ENCODE peak calls at places on chromosomes 12 and 14, in nine cellular contexts. N, L, P, M, O, R, I, A and E are unnamed samples.

GRCh38 chr14:70708717-70709570 is 67.2 kb downstream of the TTC9 start:
- DNase-seq in N (no peak), L (no peak), P (no peak), M (no peak), O (no peak), R (no peak), I (no peak), A (no peak), E (no peak)

GRCh38 chr14:75980856-75981255 is 939 bp downstream of the TGFB3 start:
- DNase-seq in N (no peak), L (no peak), P (peak), M (no peak), O (no peak), R (no peak), I (no peak), A (no peak), E (no peak)

GRCh38 chr14:65277580-65278270 is 134.8 kb upstream of the FUT8 start:
- DNase-seq in N (no peak), L (no peak), P (no peak), M (no peak), O (no peak), R (no peak), I (peak), A (no peak), E (no peak)

GRCh38 chr12:124172646-124173045 is 122.2 kb upstream of the RFLNA start:
- DNase-seq in N (peak), L (no peak), P (no peak), M (no peak), O (no peak), R (no peak), I (no peak), A (no peak), E (no peak)

GRCh38 chr12:31324845-31325523 is 966 bp downstream of the SINHCAF start:
- DNase-seq in N (peak), L (peak), P (peak), M (peak), O (no peak), R (peak), I (no peak), A (peak), E (peak)

GRCh38 chr12:58563621-58564020 is 356.7 kb downstream of the LRIG3 start:
- DNase-seq in N (no peak), L (no peak), P (no peak), M (no peak), O (no peak), R (no peak), I (no peak), A (no peak), E (no peak)

GRCh38 chr14:23577004-23577681 is 1.4 kb downstream of the JPH4 start:
- DNase-seq in N (no peak), L (no peak), P (peak), M (no peak), O (no peak), R (peak), I (no peak), A (no peak), E (no peak)

GRCh38 chr12:59634254-59634653 is 38.4 kb downstream of the SLC16A7 start:
- DNase-seq in N (no peak), L (no peak), P (no peak), M (no peak), O (no peak), R (no peak), I (no peak), A (no peak), E (no peak)

GRCh38 chr14:66974397-66975025 is 214.7 kb upstream of the GARIN2 start:
- DNase-seq in N (peak), L (no peak), P (no peak), M (no peak), O (no peak), R (peak), I (no peak), A (no peak), E (no peak)

GRCh38 chr14:76245097-76245496 is 93.4 kb downstream of the GPATCH2L start:
- DNase-seq in N (peak), L (no peak), P (no peak), M (no peak), O (no peak), R (no peak), I (no peak), A (no peak), E (no peak)

GRCh38 chr14:71711131-71711530 is 221.1 kb upstream of the RGS6 start:
- DNase-seq in N (peak), L (no peak), P (no peak), M (no peak), O (no peak), R (no peak), I (no peak), A (no peak), E (no peak)

GRCh38 chr12:111546758-111547383 is 52.2 kb downstream of the ATXN2 start:
- DNase-seq in N (peak), L (no peak), P (no peak), M (no peak), O (no peak), R (no peak), I (no peak), A (no peak), E (no peak)

GRCh38 chr14:45249847-45250575 is 3.0 kb downstream of the MIS18BP1 start:
- DNase-seq in N (peak), L (no peak), P (no peak), M (peak), O (no peak), R (peak), I (peak), A (no peak), E (no peak)

GRCh38 chr12:70045036-70045435 is 198.2 kb upstream of the CNOT2 start:
- DNase-seq in N (peak), L (no peak), P (no peak), M (no peak), O (peak), R (no peak), I (no peak), A (no peak), E (no peak)